ENCODE peak calls at places on chromosomes 4 and X, in seven cellular contexts. V, T, I, W, P, D and Z are unnamed samples.

GRCh38 chr4:1174941-1175634 is 2.7 kb upstream of the SPON2 start:
- DNase-seq in V (no peak), T (no peak), I (no peak), W (no peak), P (no peak), D (no peak), Z (no peak)

GRCh38 chr4:8761167-8761823 is 110.3 kb downstream of the HMX1 start:
- DNase-seq in V (no peak), T (no peak), I (no peak), W (no peak), P (no peak), D (peak), Z (no peak)

GRCh38 chrX:155968106-155968714 is 29.3 kb upstream of the IL9R start:
- DNase-seq in V (no peak), T (no peak), I (no peak), W (no peak), P (no peak), D (no peak), Z (no peak)

GRCh38 chrX:121479406-121479805 is 432.0 kb downstream of the GLUD2 start:
- DNase-seq in V (no peak), T (peak), I (no peak), W (no peak), P (no peak), D (no peak), Z (peak)

GRCh38 chr4:139958738-139959096 is 195.3 kb downstream of the MAML3 start:
- DNase-seq in V (no peak), T (no peak), I (peak), W (no peak), P (no peak), D (no peak), Z (no peak)

GRCh38 chrX:35166023-35166422 is 223.4 kb downstream of the FAM47B start:
- DNase-seq in V (no peak), T (peak), I (peak), W (no peak), P (no peak), D (no peak), Z (no peak)

GRCh38 chr4:81698536-81698935 is 226.8 kb upstream of the RASGEF1B start:
- DNase-seq in V (no peak), T (peak), I (no peak), W (no peak), P (no peak), D (no peak), Z (no peak)

GRCh38 chr4:104631000-104631399 is 136.3 kb upstream of the CXXC4 start:
- DNase-seq in V (no peak), T (no peak), I (no peak), W (no peak), P (no peak), D (no peak), Z (no peak)

GRCh38 chr4:92791876-92792490 is 488.2 kb downstream of the GRID2 start:
- DNase-seq in V (no peak), T (no peak), I (peak), W (no peak), P (no peak), D (no peak), Z (no peak)

GRCh38 chr4:54930226-54930625 is 195.2 kb downstream of the KDR start:
- DNase-seq in V (no peak), T (no peak), I (peak), W (no peak), P (no peak), D (no peak), Z (peak)

GRCh38 chr4:96379524-96379923 is 539.6 kb downstream of the PDHA2 start:
- DNase-seq in V (no peak), T (no peak), I (no peak), W (no peak), P (no peak), D (no peak), Z (no peak)

GRCh38 chrX:103531002-103531401 is 11.7 kb upstream of the RAB40A start:
- DNase-seq in V (no peak), T (no peak), I (no peak), W (no peak), P (no peak), D (no peak), Z (peak)

GRCh38 chr4:117560329-117560728 is 474.0 kb upstream of the NDST3 start:
- DNase-seq in V (no peak), T (no peak), I (peak), W (peak), P (no peak), D (no peak), Z (peak)

GRCh38 chrX:129743835-129744234 is 5.1 kb downstream of the XPNPEP2 start:
- DNase-seq in V (no peak), T (no peak), I (no peak), W (no peak), P (no peak), D (no peak), Z (no peak)

GRCh38 chr4:6104541-6105130 is 86.4 kb upstream of the C4orf50 start:
- DNase-seq in V (no peak), T (no peak), I (no peak), W (no peak), P (no peak), D (no peak), Z (no peak)

GRCh38 chr4:121462660-121463261 is 81.9 kb upstream of the QRFPR start:
- DNase-seq in V (peak), T (peak), I (peak), W (peak), P (no peak), D (no peak), Z (peak)

GRCh38 chr4:26701786-26702227 is 117.9 kb downstream of the TBC1D19 start:
- DNase-seq in V (no peak), T (no peak), I (no peak), W (peak), P (no peak), D (no peak), Z (peak)

GRCh38 chr4:7144374-7145290 is 47.7 kb upstream of the SORCS2 start:
- DNase-seq in V (no peak), T (no peak), I (no peak), W (no peak), P (no peak), D (no peak), Z (peak)

GRCh38 chrX:6826856-6827255 is 291.9 kb upstream of the VCX3A start:
- DNase-seq in V (no peak), T (no peak), I (no peak), W (no peak), P (no peak), D (no peak), Z (no peak)

DNA sequence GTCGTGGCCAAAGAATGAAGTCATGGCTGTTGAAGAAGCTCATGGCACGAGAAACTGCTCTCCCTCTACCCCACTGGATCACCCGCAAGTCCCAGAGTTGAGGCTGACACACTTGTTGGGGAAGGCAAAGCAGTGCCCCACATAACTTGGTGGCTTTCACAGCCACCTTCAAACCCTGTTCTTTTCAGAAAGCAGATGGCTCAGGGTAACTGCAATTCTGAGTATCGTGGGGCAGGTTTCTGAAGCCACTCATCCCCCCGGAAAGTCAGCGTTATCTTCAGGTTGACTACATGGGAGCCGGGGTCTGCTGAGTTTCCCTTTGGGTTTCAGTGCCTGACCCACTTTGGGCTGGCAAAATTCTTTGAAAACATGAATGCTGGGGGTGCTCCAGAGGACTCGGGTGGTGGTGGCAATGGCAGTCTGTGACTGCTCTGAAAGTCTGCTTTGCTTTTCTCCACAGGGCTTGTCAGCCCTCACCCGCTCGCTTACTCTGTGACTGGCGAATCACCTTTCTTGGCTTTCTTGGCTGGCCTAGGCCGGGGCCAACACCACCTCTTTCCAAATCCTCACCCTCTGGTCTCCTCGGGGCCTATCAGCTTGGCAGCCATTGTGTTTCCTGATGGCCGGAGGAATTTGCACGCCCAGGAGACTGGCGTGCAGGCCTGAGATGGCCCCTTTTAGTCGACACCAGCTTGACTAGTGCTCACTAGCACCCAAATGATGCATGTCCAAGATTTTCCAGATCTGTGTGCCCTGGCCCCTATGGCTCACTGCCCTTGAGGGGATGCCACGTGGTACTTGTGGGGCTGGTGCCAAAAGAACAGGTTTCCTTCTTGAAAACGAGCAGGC is 7.3 kb downstream of the PPP1R3F start:
- DNase-seq in V (no peak), T (no peak), I (no peak), W (no peak), P (no peak), D (no peak), Z (peak)
- H3K4me3 ChIP-seq in V (no peak), T (no peak), I (no peak), W (no peak), P (no peak), D (no peak), Z (no peak)

GRCh38 chr4:88791274-88791673 is 93.6 kb upstream of the NAP1L5 start:
- DNase-seq in V (no peak), T (no peak), I (peak), W (peak), P (no peak), D (no peak), Z (peak)
- TF ChIP-seq CTCF in V (no peak), T (peak), I (peak), W (peak), P (peak), D (no peak), Z (peak)

GRCh38 chrX:134171661-134172587 is 65.1 kb upstream of the CCDC160 start:
- DNase-seq in V (peak), T (peak), I (peak), W (no peak), P (peak), D (peak), Z (no peak)
- H3K4me3 ChIP-seq in V (peak), T (peak), I (peak), W (no peak), P (peak), D (peak), Z (no peak)

GRCh38 chr4:138938371-138938699 is 77.2 kb upstream of the NOCT start:
- DNase-seq in V (no peak), T (peak), I (peak), W (peak), P (no peak), D (no peak), Z (peak)
- TF ChIP-seq CTCF in V (no peak), T (peak), I (peak), W (peak), P (peak), D (peak), Z (peak)

DNA sequence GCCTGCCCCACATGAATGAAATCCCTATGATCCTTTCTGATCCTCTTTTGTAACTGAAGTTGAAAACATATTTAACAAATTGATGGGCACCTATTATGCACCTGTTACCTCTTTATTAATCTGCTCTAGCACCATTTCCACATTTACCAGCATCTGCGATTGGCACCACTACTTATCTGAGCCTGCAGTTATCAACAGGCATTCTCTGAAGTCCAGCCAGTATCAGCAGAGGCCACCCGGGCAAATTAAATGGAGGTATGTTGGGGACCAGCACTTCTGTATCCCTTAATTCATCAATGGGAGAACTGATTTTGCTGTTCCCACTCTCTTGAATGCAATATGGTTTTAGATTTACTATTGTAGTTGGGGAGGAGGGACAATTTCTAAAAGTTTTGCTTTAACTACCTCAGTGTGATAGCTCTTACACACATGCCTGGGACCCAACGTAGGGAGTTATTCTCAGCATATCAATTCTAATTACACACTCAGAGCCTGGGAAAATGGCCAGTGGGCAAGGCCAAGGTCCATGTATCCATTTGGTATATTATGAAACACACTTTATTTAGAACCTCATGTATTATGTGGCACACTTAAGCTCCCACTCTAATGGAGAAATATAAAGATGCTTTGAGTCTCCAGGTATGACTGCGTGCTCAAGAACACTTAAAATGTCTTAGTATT is 1927.1 kb upstream of the PCDH7 start:
- DNase-seq in V (no peak), T (no peak), I (no peak), W (no peak), P (peak), D (no peak), Z (no peak)
- H3K4me3 ChIP-seq in V (no peak), T (no peak), I (no peak), W (no peak), P (no peak), D (no peak), Z (no peak)